ENCODE peak calls at places on chromosomes 11 and 22, in six cellular contexts. O, P, A, E, C and W are unnamed samples.

GRCh38 chr11:68412593-68413475 is 47.7 kb upstream of the PPP6R3 start:
- DNase-seq in P (peak; percentile 93), E (peak; percentile 67), A (no peak), C (no peak), O (no peak), W (peak; percentile 75)

GRCh38 chr11:133052537-133052936 is 479.8 kb downstream of the OPCML start:
- DNase-seq in P (no peak), C (no peak), O (peak; percentile 83), A (no peak), E (no peak), W (no peak)

GRCh38 chr11:86919557-86920210 is 35.5 kb downstream of the FZD4 start:
- DNase-seq in C (peak; percentile 54), E (peak; percentile 75), O (peak; percentile 53), A (no peak), P (peak; percentile 45), W (no peak)

GRCh38 chr11:26783997-26784396 is 62.1 kb upstream of the SLC5A12 start:
- DNase-seq in P (no peak), E (no peak), A (no peak), O (no peak), C (no peak), W (no peak)

GRCh38 chr11:27022659-27023251 is 17.9 kb upstream of the BBOX1 start:
- DNase-seq in P (no peak), A (no peak), C (no peak), E (no peak), O (no peak), W (no peak)

GRCh38 chr22:30861688-30862552 is 106.7 kb downstream of the MORC2 start:
- DNase-seq in P (no peak), E (no peak), A (no peak), O (no peak), C (no peak), W (no peak)

GRCh38 chr22:30253205-30253852 is 6.8 kb upstream of the LIF start:
- DNase-seq in P (no peak), E (no peak), O (peak; percentile 43), A (no peak), C (no peak), W (peak; percentile 81)

GRCh38 chr11:123308077-123308476 is 113.0 kb upstream of the CLMP start:
- DNase-seq in P (peak; percentile 38), O (peak; percentile 100), E (peak; percentile 42), A (no peak), C (no peak), W (peak; percentile 34)

GRCh38 chr22:43561421-43562178 is 149.8 kb downstream of the MPPED1 start:
- DNase-seq in E (no peak), O (no peak), P (no peak), C (no peak), A (no peak), W (no peak)

GRCh38 chr11:18013790-18014507 is 1.1 kb upstream of the SERGEF start:
- DNase-seq in E (no peak), C (no peak), P (peak; percentile 12), A (no peak), O (no peak), W (no peak)

GRCh38 chr22:36465232-36466021 is 16.0 kb downstream of the TXN2 start:
- DNase-seq in E (peak; percentile 85), A (no peak), C (peak; percentile 86), O (no peak), P (no peak), W (peak; percentile 86)

GRCh38 chr11:124874571-124875255 is 9.5 kb downstream of the ROBO3 start:
- DNase-seq in O (no peak), E (no peak), A (no peak), P (no peak), C (no peak), W (no peak)

GRCh38 chr11:29328961-29329441 is 687.8 kb downstream of the KCNA4 start:
- DNase-seq in O (peak; percentile 24), E (peak; percentile 72), A (no peak), C (peak; percentile 45), P (peak; percentile 35), W (no peak)

GRCh38 chr22:49995413-49996191 is 17.0 kb downstream of the IL17REL start:
- DNase-seq in A (peak; percentile 28), P (no peak), E (no peak), C (no peak), O (no peak), W (no peak)

GRCh38 chr11:57276857-57277505 is 39.9 kb upstream of the APLNR start:
- DNase-seq in E (no peak), O (no peak), C (no peak), A (no peak), P (no peak), W (no peak)

GRCh38 chr11:85823816-85824215 is 12.9 kb upstream of the SYTL2 start:
- DNase-seq in A (no peak), C (no peak), E (no peak), O (no peak), P (peak; percentile 8), W (no peak)